ENCODE peak calls at places on chromosomes 5 and 9, in six cellular contexts. X is amygdala; F is mesenteric fat pad; I is left ventricle myocardium inferior; D is natural killer cell; P is stimulated activated CD4-positive, alpha-beta T cell treated with anti-CD3 and anti-CD28 coated beads, Interleukin-1b, Interleukin-23, amount 100 ng/mL, for 1 hour. A is an unnamed sample.

GRCh38 chr5:150078802-150079654 is 7.3 kb downstream of the CSF1R start:
- DNase-seq in X (no peak), F (no peak), I (no peak), D (no peak), P (no peak), A (no peak)

GRCh38 chr5:73831066-73831465 is 205.1 kb downstream of the ARHGEF28 start:
- DNase-seq in X (no peak), F (no peak), I (no peak), D (no peak), P (no peak), A (no peak)

GRCh38 chr5:131230406-131230805 is 33.4 kb upstream of the CDC42SE2 start:
- DNase-seq in X (no peak), F (no peak), I (no peak), D (no peak), P (no peak), A (no peak)

GRCh38 chr5:56481147-56481997 is 248.2 kb upstream of the ANKRD55 start:
- DNase-seq in X (peak), F (no peak), I (peak), D (no peak), P (no peak), A (no peak)

GRCh38 chr9:26524225-26524624 is 368.4 kb downstream of the CAAP1 start:
- DNase-seq in X (no peak), F (no peak), I (no peak), D (no peak), P (no peak), A (no peak)

GRCh38 chr9:72952914-72953313 is at the start of gene ALDH1A1:
- DNase-seq in X (no peak), F (no peak), I (no peak), D (no peak), P (no peak), A (no peak)

GRCh38 chr9:131999692-132000551 is 79.7 kb downstream of the MED27 start:
- DNase-seq in X (no peak), F (no peak), I (no peak), D (no peak), P (no peak), A (peak)

GRCh38 chr5:150556859-150557506 is 49.1 kb downstream of the NDST1 start:
- DNase-seq in X (no peak), F (no peak), I (no peak), D (no peak), P (no peak), A (no peak)

GRCh38 chr9:16257604-16258003 is 612.9 kb downstream of the BNC2 start:
- DNase-seq in X (no peak), F (no peak), I (no peak), D (no peak), P (no peak), A (no peak)

GRCh38 chr9:114616684-114617520 is 5.8 kb downstream of the TMEM268 start:
- DNase-seq in X (no peak), F (peak), I (peak), D (no peak), P (no peak), A (no peak)

A was measured in AG04450.